ENCODE peak calls at places on chromosomes 5 and 9, in four cellular contexts. G, R, Z and J are unnamed samples.

GRCh38 chr5:153122416-153122815 is 368.1 kb upstream of the GRIA1 start:
- DNase-seq in R (no peak), G (no peak), Z (no peak), J (no peak)

GRCh38 chr9:14352549-14352948 is 38.6 kb upstream of the NFIB start:
- DNase-seq in G (no peak), R (no peak), Z (no peak), J (no peak)

GRCh38 chr9:101235105-101235866 is 149.5 kb downstream of the BAAT start:
- DNase-seq in R (no peak), Z (peak), G (no peak), J (no peak)

GRCh38 chr9:81132796-81133195 is 556.6 kb downstream of the TLE1 start:
- DNase-seq in Z (no peak), G (no peak), R (no peak), J (no peak)

GRCh38 chr5:2207109-2207399 is 324.3 kb upstream of the IRX4 start:
- DNase-seq in Z (no peak), G (no peak), R (no peak), J (no peak)

GRCh38 chr5:87400305-87400899 is 12.3 kb downstream of the CCNH start:
- DNase-seq in R (peak), G (no peak), Z (peak), J (no peak)

GRCh38 chr5:133451926-133452325 is 160.4 kb downstream of the FSTL4 start:
- DNase-seq in Z (no peak), G (no peak), R (no peak), J (no peak)

GRCh38 chr9:95073918-95074317 is 243.6 kb downstream of the FANCC start:
- DNase-seq in Z (no peak), R (no peak), G (no peak), J (no peak)

GRCh38 chr5:158317507-158317906 is 458.6 kb upstream of the CLINT1 start:
- DNase-seq in R (no peak), Z (no peak), G (no peak), J (no peak)

GRCh38 chr9:81833563-81834345 is 94.5 kb upstream of the SPATA31D4 start:
- DNase-seq in R (peak), G (no peak), Z (no peak), J (no peak)

GRCh38 chr9:68640421-68641089 is 64.5 kb upstream of the PIP5K1B start:
- DNase-seq in Z (no peak), R (no peak), G (no peak), J (no peak)

GRCh38 chr5:169161022-169161680 is 139.8 kb downstream of the SLIT3 start:
- DNase-seq in Z (peak), G (peak), R (peak), J (peak)